ENCODE peak calls at places on chromosomes 7 and 10, in four cellular contexts. L is Caco-2; R is CD8-positive, alpha-beta memory T cell; E is IMR-90. H is an unnamed sample.
A peak's percentile ranks its signal among the peaks of the same experiment; 100 is the strongest.

GRCh38 chr10:100901051-100901450 is 11.7 kb upstream of the SLF2 start:
- DNase-seq in L (no peak), R (no peak), E (no peak), H (no peak)

GRCh38 chr7:28020302-28020940 is 160.2 kb downstream of the JAZF1 start:
- DNase-seq in L (peak; percentile 76), R (peak; percentile 38), E (peak; percentile 77), H (peak; percentile 86)

GRCh38 chr10:28991326-28991725 is 297.5 kb upstream of the LYZL1 start:
- DNase-seq in L (peak; percentile 85), R (no peak), E (peak; percentile 78), H (peak; percentile 48)

GRCh38 chr10:128013626-128014025 is 106.7 kb downstream of the PTPRE start:
- DNase-seq in L (no peak), R (no peak), E (no peak), H (no peak)

GRCh38 chr10:48551796-48552591 is 52.9 kb downstream of the ARHGAP22 start:
- DNase-seq in L (no peak), R (no peak), E (peak; percentile 59), H (peak; percentile 57)

GRCh38 chr10:20633721-20634120 is 263.4 kb downstream of the NEBL start:
- DNase-seq in L (no peak), R (no peak), E (no peak), H (no peak)

GRCh38 chr10:5518143-5518542 is 6.6 kb upstream of the CALML3 start:
- DNase-seq in L (peak; percentile 95), R (no peak), E (no peak), H (peak; percentile 58)

GRCh38 chr10:129771024-129771423 is 193.1 kb downstream of the EBF3 start:
- DNase-seq in L (peak; percentile 25), R (no peak), E (no peak), H (no peak)

GRCh38 chr7:29346574-29346973 is 152.0 kb downstream of the CHN2 start:
- DNase-seq in L (no peak), R (no peak), E (no peak), H (no peak)

GRCh38 chr7:29343379-29343778 is 148.8 kb downstream of the CHN2 start:
- DNase-seq in L (no peak), R (peak; percentile 4), E (no peak), H (no peak)

GRCh38 chr7:29344334-29344978 is 149.9 kb downstream of the CHN2 start:
- DNase-seq in L (no peak), R (no peak), E (no peak), H (no peak)

GRCh38 chr7:29342761-29343160 is 148.2 kb downstream of the CHN2 start:
- DNase-seq in L (no peak), R (no peak), E (no peak), H (no peak)

DNA sequence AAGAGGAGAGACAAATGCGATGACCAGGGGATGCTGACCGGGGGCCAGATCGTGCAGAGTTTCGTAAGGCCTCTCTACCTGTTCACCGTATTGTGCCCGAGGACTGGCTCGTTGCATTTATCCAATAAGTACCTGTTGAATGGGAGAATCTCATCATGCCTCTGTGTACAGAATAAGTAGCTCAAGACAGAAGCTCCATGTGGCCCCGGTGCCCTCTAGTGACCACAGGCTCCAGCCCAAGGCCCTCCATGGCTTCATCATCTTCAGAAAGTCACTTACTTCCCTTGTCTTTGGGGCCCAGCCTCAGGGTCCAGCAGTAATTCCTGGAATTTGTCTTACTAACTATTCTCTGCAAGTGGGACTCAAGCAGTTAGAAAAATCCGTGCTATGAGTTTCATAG is 151.0 kb downstream of the CHN2 start:
- DNase-seq in L (peak; percentile 63), R (no peak), E (no peak), H (peak; percentile 45)
- H3K27me3 ChIP-seq in L (no peaks in the 10 kb centered on the region), R (no peaks in the 10 kb centered on the region), E (no peaks in the 10 kb centered on the region), H (no peaks in the 10 kb centered on the region)

GRCh38 chr10:91215384-91215783 is 5.1 kb upstream of the PCGF5 start:
- DNase-seq in L (no peak), R (no peak), E (no peak), H (no peak)
- H3K4me1 ChIP-seq in L (no peaks in the 10 kb centered on the region), R (peaks cover 26% of the 10 kb centered on the region), E (peaks cover 5% of the 10 kb centered on the region), H (peaks cover 6% of the 10 kb centered on the region)

GRCh38 chr7:159098795-159099194 is 45.9 kb downstream of the VIPR2 start:
- DNase-seq in L (peak; percentile 10), R (no peak), E (no peak), H (peak; percentile 33)

GRCh38 chr7:159097661-159098423 is 46.8 kb downstream of the VIPR2 start:
- DNase-seq in L (peak; percentile 17), R (no peak), E (no peak), H (no peak)

GRCh38 chr7:159099711-159100231 is 44.9 kb downstream of the VIPR2 start:
- DNase-seq in L (peak; percentile 19), R (no peak), E (no peak), H (no peak)

GRCh38 chr7:159099217-159099655 is 45.4 kb downstream of the VIPR2 start:
- DNase-seq in L (peak; percentile 15), R (no peak), E (no peak), H (no peak)

DNA sequence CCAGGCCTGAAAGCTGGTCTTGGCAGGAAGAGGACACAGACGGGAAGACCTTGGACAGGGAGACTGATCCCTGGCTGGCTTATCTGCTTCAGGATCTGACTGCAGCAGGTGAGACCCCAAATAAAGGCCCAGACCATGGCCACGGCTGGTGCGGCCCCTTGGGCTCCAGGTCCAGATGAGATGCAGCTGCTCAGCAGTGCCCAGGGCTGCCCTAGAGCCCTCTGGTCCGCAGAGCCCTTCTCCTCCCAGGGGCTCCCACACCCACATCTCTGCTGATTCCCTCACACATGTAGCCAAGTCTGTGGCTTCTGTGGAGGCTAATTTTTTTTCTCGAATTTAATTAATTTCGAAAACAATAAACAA is 46.3 kb downstream of the VIPR2 start:
- DNase-seq in L (no peak), R (no peak), E (no peak), H (no peak)
- H3K27me3 ChIP-seq in L (no peaks in the 10 kb centered on the region), R (no peaks in the 10 kb centered on the region), E (no peaks in the 10 kb centered on the region), H (no peaks in the 10 kb centered on the region)

GRCh38 chr7:1050956-1051690 is 6.8 kb downstream of the GPR146 start:
- DNase-seq in L (no peak), R (no peak), E (no peak), H (no peak)

GRCh38 chr7:1050254-1050906 is 6.0 kb downstream of the GPR146 start:
- DNase-seq in L (no peak), R (no peak), E (no peak), H (no peak)

GRCh38 chr7:1046722-1047679 is 2.7 kb downstream of the GPR146 start:
- DNase-seq in L (no peak), R (peak; percentile 33), E (no peak), H (no peak)

GRCh38 chr7:1049801-1050200 is 5.5 kb downstream of the GPR146 start:
- DNase-seq in L (no peak), R (no peak), E (no peak), H (no peak)

GRCh38 chr7:1049006-1049741 is 4.8 kb downstream of the GPR146 start:
- DNase-seq in L (no peak), R (no peak), E (no peak), H (no peak)
- H3K4me1 ChIP-seq in L (peaks cover 21% of the 10 kb centered on the region), R (peaks cover 55% of the 10 kb centered on the region), E (no peaks in the 10 kb centered on the region), H (peaks cover 29% of the 10 kb centered on the region)

DNA sequence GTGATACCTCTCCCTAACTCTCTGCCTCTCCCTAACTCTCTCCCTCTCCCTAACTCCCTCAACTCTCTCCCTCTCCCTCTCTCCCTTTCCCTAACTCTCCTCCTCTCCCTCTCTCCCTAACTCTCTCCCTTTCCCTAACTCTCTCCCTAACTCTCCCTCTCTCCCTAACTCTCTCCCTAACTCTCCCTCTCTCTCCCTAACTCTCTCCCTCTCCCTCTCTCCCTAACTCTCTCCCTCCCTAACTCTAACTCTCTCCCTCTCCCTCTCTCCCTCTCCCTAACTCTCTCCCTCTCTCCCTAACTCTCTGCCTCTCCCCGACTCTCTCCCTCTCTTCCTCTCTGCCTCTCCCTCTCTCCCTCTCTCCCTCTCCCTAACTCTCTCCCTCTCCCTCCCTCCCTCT is 2.0 kb upstream of the PTPRN2 start:
- DNase-seq in L (no peak), R (no peak), E (no peak), H (no peak)
- H3K27me3 ChIP-seq in L (no peaks in the 10 kb centered on the region), R (peaks cover 25% of the 10 kb centered on the region), E (peaks cover 34% of the 10 kb centered on the region), H (peaks cover 22% of the 10 kb centered on the region)